ENCODE peak calls at places on chromosomes 6 and 20, in eight cellular contexts. B is BE2C, L is sigmoid colon, F is GM13977, Y is fibroblast of villous mesenchyme, O is left ventricle myocardium inferior, S is IMR-90, P is uterus. W is an unnamed sample.

GRCh38 chr6:83430606-83431544 is at the start of gene ME1:
- DNase-seq in B (peak; percentile 78), L (peak; percentile 90), F (peak; percentile 74), Y (peak; percentile 83), O (peak; percentile 79), S (peak; percentile 86), P (peak; percentile 55), W (peak; percentile 50)

GRCh38 chr20:2364014-2364413 is 16.7 kb upstream of the TGM6 start:
- DNase-seq in B (no peak), L (no peak), F (no peak), Y (no peak), O (no peak), S (no peak), P (no peak), W (no peak)

GRCh38 chr6:122790740-122791679 is 2.0 kb downstream of the SMPDL3A start:
- DNase-seq in B (no peak), L (no peak), F (no peak), Y (peak; percentile 77), O (no peak), S (peak; percentile 13), P (no peak), W (no peak)

GRCh38 chr6:35735452-35735851 is 1.4 kb upstream of the ARMC12 start:
- DNase-seq in B (no peak), L (peak; percentile 70), F (no peak), Y (no peak), O (no peak), S (no peak), P (no peak), W (no peak)

GRCh38 chr6:88870728-88871330 is 92.6 kb downstream of the RNGTT start:
- DNase-seq in B (peak; percentile 46), L (no peak), F (peak; percentile 10), Y (peak; percentile 75), O (no peak), S (peak; percentile 74), P (no peak), W (peak; percentile 56)

GRCh38 chr6:135851442-135852271 is at the start of gene PDE7B:
- DNase-seq in B (peak; percentile 85), L (peak; percentile 90), F (peak; percentile 50), Y (peak; percentile 99), O (peak; percentile 75), S (peak; percentile 99), P (peak; percentile 75), W (peak; percentile 61)

GRCh38 chr20:58976095-58976730 is 4.8 kb upstream of the NELFCD start:
- DNase-seq in B (no peak), L (no peak), F (peak; percentile 18), Y (no peak), O (no peak), S (peak; percentile 6), P (no peak), W (no peak)

GRCh38 chr20:38223743-38224100 is 36.8 kb downstream of the KIAA1755 start:
- DNase-seq in B (no peak), L (peak; percentile 27), F (no peak), Y (no peak), O (no peak), S (no peak), P (no peak), W (no peak)

GRCh38 chr6:3022765-3023662 is 23.3 kb downstream of the NQO2 start:
- DNase-seq in B (no peak), L (no peak), F (no peak), Y (peak; percentile 20), O (no peak), S (no peak), P (no peak), W (peak; percentile 46)

GRCh38 chr20:36919715-36920333 is 31.7 kb downstream of the SAMHD1 start:
- DNase-seq in B (peak; percentile 44), L (no peak), F (peak; percentile 71), Y (peak; percentile 72), O (no peak), S (peak; percentile 74), P (no peak), W (peak; percentile 26)

GRCh38 chr20:6384956-6385355 is 262.1 kb upstream of the FERMT1 start:
- DNase-seq in B (no peak), L (no peak), F (no peak), Y (no peak), O (no peak), S (no peak), P (no peak), W (no peak)

GRCh38 chr20:6384368-6384767 is 261.5 kb upstream of the FERMT1 start:
- DNase-seq in B (no peak), L (no peak), F (no peak), Y (no peak), O (no peak), S (no peak), P (no peak), W (no peak)

DNA sequence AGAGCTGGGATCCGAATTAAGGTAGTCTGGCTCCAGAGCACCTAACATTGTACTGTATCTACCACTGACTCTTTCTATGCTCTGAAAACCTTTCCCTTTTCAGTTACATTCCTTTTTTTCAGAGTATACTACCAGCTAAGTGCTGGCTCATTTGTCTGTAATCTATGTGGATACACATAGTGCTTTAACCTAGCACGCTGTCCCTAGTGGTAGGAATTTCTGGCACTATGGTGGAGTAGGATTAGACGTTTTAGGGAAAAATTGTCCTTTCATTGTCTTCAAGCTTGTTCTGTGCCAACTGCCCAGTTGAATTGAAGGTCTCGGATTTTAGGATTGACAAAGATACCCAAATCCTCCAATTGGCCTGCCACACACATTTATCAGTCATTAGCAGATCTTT is 259.1 kb upstream of the FERMT1 start:
- DNase-seq in B (no peak), L (no peak), F (no peak), Y (peak; percentile 23), O (no peak), S (peak; percentile 44), P (no peak), W (no peak)
- TF ChIP-seq CTCF in B (peak; percentile 38), L (no peak), F (no peak), Y (peak; percentile 70), O (peak; percentile 35), S (peak; percentile 56), P (no peak), W (no peak)

DNA sequence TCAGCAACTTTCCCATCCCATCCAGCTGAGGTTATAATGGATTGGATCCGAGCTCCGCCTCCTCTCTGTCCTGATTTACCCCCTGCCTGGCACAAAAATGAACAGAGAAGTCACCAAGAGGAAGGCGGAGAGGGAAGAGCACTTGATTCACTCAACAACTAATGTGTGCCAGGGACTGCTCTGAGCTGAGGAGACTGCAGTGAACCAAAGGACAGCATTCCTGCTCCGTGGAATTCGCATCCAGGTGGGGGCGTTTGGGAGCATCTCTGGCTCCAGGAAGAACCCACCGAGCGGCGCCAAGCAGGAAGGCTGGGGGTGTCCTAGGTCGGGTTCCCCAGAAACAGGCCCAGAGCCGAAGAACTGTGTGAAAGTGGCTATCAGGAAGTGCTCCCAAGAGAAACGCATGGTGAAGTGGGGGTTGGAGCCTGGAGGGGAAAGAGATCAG is 95.8 kb upstream of the NAA20 start:
- DNase-seq in B (no peak), L (no peak), F (no peak), Y (no peak), O (peak; percentile 39), S (no peak), P (no peak), W (no peak)
- TF ChIP-seq CTCF in B (no peak), L (no peak), F (no peak), Y (no peak), O (no peak), S (no peak), P (no peak), W (no peak)

DNA sequence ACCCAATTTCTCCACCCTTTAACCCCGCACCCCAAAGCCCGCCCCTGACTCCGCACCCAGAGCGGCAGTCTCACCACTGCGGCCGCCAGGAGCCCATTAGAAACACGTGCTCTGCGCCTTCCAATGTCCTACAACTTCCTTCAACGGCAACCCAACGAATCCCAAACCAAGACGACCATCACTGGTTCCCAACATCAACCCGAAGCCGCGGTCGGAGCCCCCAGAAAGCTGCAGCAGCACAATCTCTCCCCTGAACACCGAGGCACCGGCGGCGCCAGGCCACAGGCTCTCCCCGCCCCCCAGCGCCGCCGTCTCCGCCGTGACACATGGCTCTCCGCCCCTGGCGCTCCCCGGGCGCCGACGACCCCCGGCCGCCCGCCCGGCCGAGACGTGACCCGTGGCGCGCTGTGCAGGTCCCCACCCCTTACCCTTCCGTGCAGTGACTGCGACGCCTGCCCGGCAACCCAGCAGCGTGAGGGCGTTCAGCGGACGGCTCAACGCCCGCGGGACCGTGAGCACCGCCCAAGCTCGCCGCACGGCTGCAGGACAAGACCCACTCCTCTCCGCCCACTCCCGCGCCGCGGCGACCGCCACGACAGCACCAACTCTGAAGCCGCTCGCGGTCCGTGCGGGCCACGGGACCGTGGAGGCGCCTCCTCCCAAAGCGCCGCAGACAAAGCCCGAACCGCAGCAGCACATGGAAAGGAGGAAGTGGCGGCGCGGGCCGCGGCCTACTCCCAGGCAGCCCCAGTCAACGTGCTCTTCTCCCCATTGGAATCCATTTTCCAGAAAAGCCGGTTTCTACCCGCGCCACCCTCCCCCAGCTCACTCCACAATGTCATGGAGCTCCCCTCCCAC is 541 bp downstream of the SYNCRIP start:
- DNase-seq in B (peak; percentile 69), L (peak; percentile 79), F (peak; percentile 41), Y (peak; percentile 52), O (peak; percentile 63), S (peak; percentile 45), P (peak; percentile 56), W (peak; percentile 63)
- TF ChIP-seq CTCF in B (no peak), L (no peak), F (no peak), Y (peak; percentile 9), O (peak; percentile 22), S (no peak), P (no peak), W (no peak)

GRCh38 chr6:68226460-68226859 is 408.6 kb upstream of the ADGRB3 start:
- DNase-seq in B (no peak), L (no peak), F (no peak), Y (no peak), O (no peak), S (no peak), P (no peak), W (no peak)
- TF ChIP-seq CTCF in B (peak; percentile 49), L (no peak), F (peak; percentile 52), Y (peak; percentile 10), O (peak; percentile 23), S (no peak), P (no peak), W (no peak)

GRCh38 chr6:145895802-145896201 is 68.4 kb downstream of the SHPRH start:
- DNase-seq in B (no peak), L (no peak), F (no peak), Y (peak; percentile 29), O (no peak), S (peak; percentile 28), P (no peak), W (no peak)
- TF ChIP-seq CTCF in B (peak; percentile 31), L (no peak), F (no peak), Y (peak; percentile 38), O (no peak), S (peak; percentile 37), P (no peak), W (no peak)

GRCh38 chr6:90492798-90493197 is 94.1 kb downstream of the MAP3K7 start:
- DNase-seq in B (no peak), L (no peak), F (no peak), Y (no peak), O (no peak), S (no peak), P (no peak), W (no peak)
- TF ChIP-seq CTCF in B (no peak), L (no peak), F (no peak), Y (no peak), O (no peak), S (no peak), P (no peak), W (no peak)

GRCh38 chr6:32181890-32182529 is 2.0 kb downstream of the AGER start:
- DNase-seq in B (no peak), L (no peak), F (no peak), Y (no peak), O (no peak), S (no peak), P (no peak), W (no peak)
- TF ChIP-seq CTCF in B (no peak), L (no peak), F (no peak), Y (no peak), O (no peak), S (no peak), P (no peak), W (no peak)